ENCODE peak calls at places on chromosomes 3 and 15, in nine cellular contexts. T is bronchial epithelial cell, E is MM.1S, H is glutamatergic neuron, P is suprapubic skin, Y is MCF 10A, D is A549, M is natural killer cell, I is neural progenitor cell. Z is an unnamed sample.

GRCh38 chr3:42192334-42193200 is 73.4 kb downstream of the CCK start:
- DNase-seq in D (no peak), H (no peak), M (no peak), E (peak; percentile 83), P (no peak), I (no peak), T (no peak), Y (no peak), Z (no peak)

GRCh38 chr3:157388976-157389375 is 47.7 kb upstream of the PTX3 start:
- DNase-seq in E (no peak), T (peak; percentile 22), H (no peak), M (no peak), I (no peak), P (no peak), Y (no peak), D (no peak), Z (no peak)

GRCh38 chr3:177754508-177754921 is 557.2 kb upstream of the TBL1XR1 start:
- DNase-seq in T (peak; percentile 50), D (no peak), M (no peak), P (no peak), E (no peak), I (no peak), H (no peak), Y (no peak), Z (no peak)

GRCh38 chr3:35946857-35947514 is 307.7 kb downstream of the ARPP21 start:
- DNase-seq in Y (no peak), I (no peak), M (no peak), D (no peak), E (no peak), P (no peak), H (no peak), T (no peak), Z (no peak)

GRCh38 chr3:77345009-77345408 is 305.1 kb downstream of the ROBO2 start:
- DNase-seq in M (no peak), Y (no peak), D (no peak), P (no peak), I (no peak), E (peak; percentile 4), T (no peak), H (no peak), Z (no peak)

GRCh38 chr3:180408654-180409053 is 193.3 kb upstream of the TTC14 start:
- DNase-seq in I (no peak), H (no peak), T (peak; percentile 90), M (no peak), D (no peak), P (no peak), E (peak; percentile 36), Y (peak; percentile 70), Z (no peak)

GRCh38 chr15:78915341-78916087 is 29.3 kb downstream of the CTSH start:
- DNase-seq in T (no peak), E (no peak), I (no peak), H (no peak), Y (no peak), M (no peak), D (no peak), P (no peak), Z (no peak)

GRCh38 chr15:93467327-93467726 is 378.3 kb upstream of the RGMA start:
- DNase-seq in D (no peak), P (peak; percentile 92), H (peak; percentile 82), E (no peak), Y (peak; percentile 67), T (peak; percentile 95), I (no peak), M (no peak), Z (no peak)

GRCh38 chr3:165491487-165491886 is 295.3 kb upstream of the SLITRK3 start:
- DNase-seq in M (no peak), T (no peak), P (no peak), E (no peak), Y (peak; percentile 49), H (no peak), I (no peak), D (no peak), Z (no peak)

GRCh38 chr15:90036806-90037509 is 35.8 kb downstream of the ZNF710 start:
- DNase-seq in H (no peak), P (peak; percentile 54), M (no peak), Y (no peak), T (no peak), D (no peak), I (no peak), E (no peak), Z (no peak)

GRCh38 chr3:151556591-151556990 is 95.7 kb upstream of the IGSF10 start:
- DNase-seq in M (no peak), H (no peak), T (no peak), E (no peak), I (no peak), P (no peak), D (no peak), Y (no peak), Z (no peak)

GRCh38 chr3:12948891-12949711 is 107.7 kb upstream of the RPL32 start:
- DNase-seq in P (no peak), T (peak; percentile 70), Y (no peak), M (no peak), E (no peak), I (no peak), H (no peak), D (no peak), Z (peak; percentile 70)

GRCh38 chr3:100032262-100032661 is 82.0 kb downstream of the FILIP1L start:
- DNase-seq in H (no peak), I (no peak), D (no peak), M (no peak), P (no peak), Y (peak; percentile 34), T (peak; percentile 89), E (no peak), Z (no peak)

GRCh38 chr3:71973337-71974030 is 188.5 kb upstream of the PROK2 start:
- DNase-seq in D (no peak), Y (peak; percentile 32), H (no peak), T (peak; percentile 46), P (no peak), I (no peak), M (no peak), E (no peak), Z (no peak)

GRCh38 chr3:139283301-139283700 is 60.5 kb upstream of the MRPS22 start:
- DNase-seq in I (no peak), H (no peak), D (no peak), P (no peak), Y (no peak), E (no peak), T (no peak), M (no peak), Z (no peak)

GRCh38 chr3:139284221-139284620 is 59.6 kb upstream of the MRPS22 start:
- DNase-seq in M (no peak), H (no peak), E (no peak), Y (no peak), D (no peak), P (no peak), T (no peak), I (no peak), Z (no peak)

GRCh38 chr3:139281512-139282196 is 62.2 kb upstream of the MRPS22 start:
- DNase-seq in T (no peak), M (no peak), Y (no peak), I (no peak), D (no peak), H (no peak), E (no peak), P (peak; percentile 71), Z (no peak)

GRCh38 chr3:139280027-139280671 is 63.7 kb upstream of the MRPS22 start:
- DNase-seq in M (no peak), D (no peak), P (no peak), H (no peak), E (no peak), Y (no peak), T (no peak), I (no peak), Z (no peak)

GRCh38 chr3:139281096-139281495 is 62.7 kb upstream of the MRPS22 start:
- DNase-seq in M (no peak), H (no peak), I (no peak), E (no peak), Y (no peak), P (no peak), D (no peak), T (peak; percentile 20), Z (no peak)
- TF ChIP-seq CTCF in M (no peak), H (no peak), I (no peak), E (no peak), Y (no peak), P (no peak), D (no peak), T (no peak), Z (no peak)

DNA sequence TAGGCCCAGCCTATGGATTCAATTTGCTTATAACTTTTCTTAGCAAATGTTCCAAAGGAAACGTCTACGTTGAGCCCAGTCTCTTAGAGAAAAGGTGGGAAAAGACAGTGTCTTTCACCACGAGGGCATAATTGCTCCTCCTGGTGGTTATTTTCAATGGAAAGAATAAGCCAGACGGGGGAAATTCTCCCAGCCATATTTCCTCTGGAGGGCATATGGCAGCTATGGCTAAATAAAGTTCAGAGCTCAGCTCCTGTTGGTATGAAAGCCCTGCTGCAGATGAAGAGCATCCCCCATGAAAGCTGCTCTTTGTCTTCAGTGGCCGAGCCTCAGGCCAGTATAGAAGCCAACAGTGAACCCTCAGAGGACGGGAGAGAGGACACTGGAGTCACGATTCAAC is 297.9 kb downstream of the RYR3 start:
- DNase-seq in I (peak; percentile 46), P (no peak), H (no peak), D (no peak), Y (peak; percentile 30), E (no peak), M (no peak), T (no peak), Z (no peak)
- TF ChIP-seq CTCF in I (peak; percentile 61), P (no peak), H (no peak), D (peak; percentile 43), Y (peak; percentile 21), E (peak; percentile 4), M (no peak), T (peak; percentile 23), Z (no peak)

GRCh38 chr3:193165431-193166120 is 75.4 kb upstream of the PLAAT1 start:
- DNase-seq in H (no peak), M (no peak), I (no peak), T (no peak), E (no peak), D (no peak), Y (no peak), P (no peak), Z (no peak)

GRCh38 chr3:193174137-193174536 is 66.9 kb upstream of the PLAAT1 start:
- DNase-seq in P (no peak), I (no peak), E (no peak), T (peak; percentile 36), D (no peak), Y (no peak), H (no peak), M (no peak), Z (no peak)

DNA sequence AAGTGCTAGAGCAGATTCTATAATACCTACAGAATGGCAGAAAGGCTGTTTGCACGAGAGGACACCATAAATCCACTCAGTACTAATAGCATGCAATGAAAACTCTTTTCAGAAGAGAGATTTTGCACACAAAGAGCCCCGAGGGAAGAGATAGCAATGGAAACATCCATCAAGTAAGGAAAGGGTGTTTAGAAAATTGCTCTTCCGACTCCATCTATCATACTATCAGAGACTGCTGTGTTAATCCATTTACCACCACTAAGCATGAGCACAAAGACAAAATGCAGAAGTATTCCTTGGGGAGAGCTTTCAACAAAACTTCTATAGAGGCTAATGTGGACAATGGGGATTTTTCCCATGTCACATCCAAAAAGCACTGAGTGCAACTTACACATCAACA is 72.1 kb upstream of the PLAAT1 start:
- DNase-seq in Y (no peak), P (no peak), T (no peak), E (no peak), I (no peak), D (no peak), H (no peak), M (no peak), Z (no peak)
- TF ChIP-seq CTCF in Y (no peak), P (no peak), T (no peak), E (no peak), I (no peak), D (no peak), H (no peak), M (no peak), Z (no peak)

GRCh38 chr3:172717493-172718088 is 6.7 kb upstream of the NCEH1 start:
- DNase-seq in P (no peak), M (no peak), Y (peak; percentile 35), T (peak; percentile 23), I (no peak), H (no peak), E (peak; percentile 35), D (peak; percentile 56), Z (no peak)
- TF ChIP-seq CTCF in P (no peak), M (no peak), Y (peak; percentile 28), T (no peak), I (no peak), H (no peak), E (peak; percentile 44), D (peak; percentile 49), Z (no peak)